ENCODE peak calls at places on chromosome 5, in five cellular contexts. One of them, this sample, is unnamed.

GRCh38 chr5:40017151-40017550 is 592.4 kb upstream of the DAB2 start:
- DNase-seq in neural crest cell: no peak
- DNase-seq in GM13977: no peak
- DNase-seq in ascending aorta: no peak
- DNase-seq in AG10803: no peak
- DNase-seq in this sample: no peak

GRCh38 chr5:131163315-131164119 is 1.5 kb downstream of the HINT1 start:
- DNase-seq in neural crest cell: no peak
- DNase-seq in GM13977: peak
- DNase-seq in ascending aorta: no peak
- DNase-seq in AG10803: peak
- DNase-seq in this sample: no peak

GRCh38 chr5:154740957-154741356 is 14.2 kb upstream of the LARP1 start:
- DNase-seq in neural crest cell: no peak
- DNase-seq in GM13977: no peak
- DNase-seq in ascending aorta: no peak
- DNase-seq in AG10803: peak
- DNase-seq in this sample: no peak

GRCh38 chr5:41071975-41072374 is 833 bp upstream of the MROH2B start:
- DNase-seq in neural crest cell: no peak
- DNase-seq in GM13977: no peak
- DNase-seq in ascending aorta: no peak
- DNase-seq in AG10803: peak
- DNase-seq in this sample: no peak

GRCh38 chr5:82096249-82096648 is 124.4 kb downstream of the ATG10 start:
- DNase-seq in neural crest cell: no peak
- DNase-seq in GM13977: no peak
- DNase-seq in ascending aorta: no peak
- DNase-seq in AG10803: no peak
- DNase-seq in this sample: no peak

GRCh38 chr5:167851416-167851815 is 440.0 kb upstream of the WWC1 start:
- DNase-seq in neural crest cell: no peak
- DNase-seq in GM13977: no peak
- DNase-seq in ascending aorta: no peak
- DNase-seq in AG10803: peak
- DNase-seq in this sample: no peak

GRCh38 chr5:14440598-14441401 is 140.8 kb upstream of the OTULINL start:
- DNase-seq in neural crest cell: peak
- DNase-seq in GM13977: no peak
- DNase-seq in ascending aorta: peak
- DNase-seq in AG10803: peak
- DNase-seq in this sample: no peak

GRCh38 chr5:76294573-76294972 is 108.5 kb upstream of the IQGAP2 start:
- DNase-seq in neural crest cell: no peak
- DNase-seq in GM13977: no peak
- DNase-seq in ascending aorta: no peak
- DNase-seq in AG10803: no peak
- DNase-seq in this sample: no peak

GRCh38 chr5:97172227-97172626 is 10.8 kb downstream of the RIOK2 start:
- DNase-seq in neural crest cell: no peak
- DNase-seq in GM13977: no peak
- DNase-seq in ascending aorta: no peak
- DNase-seq in AG10803: no peak
- DNase-seq in this sample: no peak

GRCh38 chr5:180179399-180180197 is 29.4 kb downstream of the RASGEF1C start:
- DNase-seq in neural crest cell: no peak
- DNase-seq in GM13977: no peak
- DNase-seq in ascending aorta: no peak
- DNase-seq in AG10803: no peak
- DNase-seq in this sample: no peak

GRCh38 chr5:122858451-122858850 is 13.0 kb downstream of the SNX24 start:
- DNase-seq in neural crest cell: no peak
- DNase-seq in GM13977: no peak
- DNase-seq in ascending aorta: no peak
- DNase-seq in AG10803: no peak
- DNase-seq in this sample: no peak

GRCh38 chr5:89425062-89425461 is 542.1 kb upstream of the MEF2C start:
- DNase-seq in neural crest cell: no peak
- DNase-seq in GM13977: no peak
- DNase-seq in ascending aorta: no peak
- DNase-seq in AG10803: no peak
- DNase-seq in this sample: no peak

GRCh38 chr5:1037123-1037670 is 28.6 kb downstream of the NKD2 start:
- DNase-seq in neural crest cell: no peak
- DNase-seq in GM13977: no peak
- DNase-seq in ascending aorta: no peak
- DNase-seq in AG10803: no peak
- DNase-seq in this sample: no peak

GRCh38 chr5:94969174-94969573 is 315.7 kb downstream of the MCTP1 start:
- DNase-seq in neural crest cell: no peak
- DNase-seq in GM13977: no peak
- DNase-seq in ascending aorta: no peak
- DNase-seq in AG10803: peak
- DNase-seq in this sample: no peak

GRCh38 chr5:110681109-110681508 is 45.4 kb downstream of the TMEM232 start:
- DNase-seq in neural crest cell: no peak
- DNase-seq in GM13977: no peak
- DNase-seq in ascending aorta: no peak
- DNase-seq in AG10803: no peak
- DNase-seq in this sample: no peak

GRCh38 chr5:75566710-75567309 is 44.4 kb upstream of the ANKDD1B start:
- DNase-seq in neural crest cell: no peak
- DNase-seq in GM13977: peak
- DNase-seq in ascending aorta: no peak
- DNase-seq in AG10803: peak
- DNase-seq in this sample: no peak

GRCh38 chr5:71891406-71891805 is 172.3 kb downstream of the CARTPT start:
- DNase-seq in neural crest cell: no peak
- DNase-seq in GM13977: no peak
- DNase-seq in ascending aorta: no peak
- DNase-seq in AG10803: no peak
- DNase-seq in this sample: no peak

GRCh38 chr5:96649251-96649937 is 12.8 kb upstream of the CAST start:
- DNase-seq in neural crest cell: no peak
- DNase-seq in GM13977: no peak
- DNase-seq in ascending aorta: no peak
- DNase-seq in AG10803: peak
- DNase-seq in this sample: no peak

GRCh38 chr5:144156767-144157171 is 13.7 kb downstream of the YIPF5 start:
- DNase-seq in neural crest cell: no peak
- DNase-seq in GM13977: no peak
- DNase-seq in ascending aorta: no peak
- DNase-seq in AG10803: no peak
- DNase-seq in this sample: no peak

GRCh38 chr5:121969660-121970295 is 8.0 kb downstream of the SRFBP1 start:
- DNase-seq in neural crest cell: no peak
- DNase-seq in GM13977: no peak
- DNase-seq in ascending aorta: no peak
- DNase-seq in AG10803: peak
- DNase-seq in this sample: no peak

GRCh38 chr5:95080026-95080425 is 204.9 kb downstream of the MCTP1 start:
- DNase-seq in neural crest cell: no peak
- DNase-seq in GM13977: no peak
- DNase-seq in ascending aorta: no peak
- DNase-seq in AG10803: no peak
- DNase-seq in this sample: no peak

GRCh38 chr5:3411363-3411762 is 184.3 kb upstream of the IRX1 start:
- DNase-seq in neural crest cell: no peak
- DNase-seq in GM13977: no peak
- DNase-seq in ascending aorta: no peak
- DNase-seq in AG10803: no peak
- DNase-seq in this sample: no peak

GRCh38 chr5:94778712-94779111 is 160.2 kb downstream of the SLF1 start:
- DNase-seq in neural crest cell: no peak
- DNase-seq in GM13977: no peak
- DNase-seq in ascending aorta: no peak
- DNase-seq in AG10803: no peak
- DNase-seq in this sample: no peak

GRCh38 chr5:61333351-61334223 is 1.5 kb downstream of the ZSWIM6 start:
- DNase-seq in neural crest cell: peak
- DNase-seq in GM13977: peak
- DNase-seq in ascending aorta: no peak
- DNase-seq in AG10803: peak
- DNase-seq in this sample: no peak

GRCh38 chr5:10913846-10914245 is 152.8 kb upstream of the DAP start:
- DNase-seq in neural crest cell: no peak
- DNase-seq in GM13977: peak
- DNase-seq in ascending aorta: no peak
- DNase-seq in AG10803: peak
- DNase-seq in this sample: no peak

GRCh38 chr5:147690595-147690994 is 91.9 kb downstream of the JAKMIP2 start:
- DNase-seq in neural crest cell: no peak
- DNase-seq in GM13977: no peak
- DNase-seq in ascending aorta: no peak
- DNase-seq in AG10803: no peak
- DNase-seq in this sample: no peak

GRCh38 chr5:169695919-169696490 is 58.9 kb downstream of the DOCK2 start:
- DNase-seq in neural crest cell: no peak
- DNase-seq in GM13977: no peak
- DNase-seq in ascending aorta: no peak
- DNase-seq in AG10803: peak
- DNase-seq in this sample: no peak

GRCh38 chr5:137566780-137567179 is 67.7 kb upstream of the SPOCK1 start:
- DNase-seq in neural crest cell: no peak
- DNase-seq in GM13977: no peak
- DNase-seq in ascending aorta: no peak
- DNase-seq in AG10803: peak
- DNase-seq in this sample: no peak

GRCh38 chr5:102998224-102998623 is 121.7 kb downstream of the GIN1 start:
- DNase-seq in neural crest cell: no peak
- DNase-seq in GM13977: no peak
- DNase-seq in ascending aorta: no peak
- DNase-seq in AG10803: no peak
- DNase-seq in this sample: no peak

GRCh38 chr5:142958933-142959682 is 188.9 kb downstream of the ARHGAP26 start:
- DNase-seq in neural crest cell: no peak
- DNase-seq in GM13977: no peak
- DNase-seq in ascending aorta: no peak
- DNase-seq in AG10803: no peak
- DNase-seq in this sample: no peak

GRCh38 chr5:64594601-64595518 is 89.0 kb downstream of the RGS7BP start:
- DNase-seq in neural crest cell: no peak
- DNase-seq in GM13977: no peak
- DNase-seq in ascending aorta: no peak
- DNase-seq in AG10803: no peak
- DNase-seq in this sample: no peak

GRCh38 chr5:59709833-59710232 is 183.7 kb downstream of the PDE4D start:
- DNase-seq in neural crest cell: no peak
- DNase-seq in GM13977: no peak
- DNase-seq in ascending aorta: no peak
- DNase-seq in AG10803: peak
- DNase-seq in this sample: no peak

GRCh38 chr5:42715791-42716190 is 40.8 kb upstream of the CCDC152 start:
- DNase-seq in neural crest cell: no peak
- DNase-seq in GM13977: no peak
- DNase-seq in ascending aorta: no peak
- DNase-seq in AG10803: peak
- DNase-seq in this sample: no peak

GRCh38 chr5:78162253-78162862 is 132.1 kb downstream of the AP3B1 start:
- DNase-seq in neural crest cell: peak
- DNase-seq in GM13977: peak
- DNase-seq in ascending aorta: no peak
- DNase-seq in AG10803: peak
- DNase-seq in this sample: no peak
- TF ChIP-seq CTCF in neural crest cell: peak
- TF ChIP-seq CTCF in GM13977: peak
- TF ChIP-seq CTCF in ascending aorta: no peak
- TF ChIP-seq CTCF in AG10803: peak
- TF ChIP-seq CTCF in this sample: no peak

GRCh38 chr5:73305386-73305785 is 132.4 kb downstream of the TMEM174 start:
- DNase-seq in neural crest cell: no peak
- DNase-seq in GM13977: no peak
- DNase-seq in ascending aorta: no peak
- DNase-seq in AG10803: no peak
- DNase-seq in this sample: no peak

GRCh38 chr5:73304381-73304780 is 131.4 kb downstream of the TMEM174 start:
- DNase-seq in neural crest cell: no peak
- DNase-seq in GM13977: no peak
- DNase-seq in ascending aorta: no peak
- DNase-seq in AG10803: peak
- DNase-seq in this sample: no peak

GRCh38 chr5:73301208-73302088 is 128.5 kb downstream of the TMEM174 start:
- DNase-seq in neural crest cell: no peak
- DNase-seq in GM13977: no peak
- DNase-seq in ascending aorta: peak
- DNase-seq in AG10803: no peak
- DNase-seq in this sample: no peak

GRCh38 chr5:73302797-73303138 is 129.8 kb downstream of the TMEM174 start:
- DNase-seq in neural crest cell: no peak
- DNase-seq in GM13977: peak
- DNase-seq in ascending aorta: no peak
- DNase-seq in AG10803: no peak
- DNase-seq in this sample: no peak

GRCh38 chr5:73303139-73304079 is 130.4 kb downstream of the TMEM174 start:
- DNase-seq in neural crest cell: no peak
- DNase-seq in GM13977: no peak
- DNase-seq in ascending aorta: no peak
- DNase-seq in AG10803: no peak
- DNase-seq in this sample: no peak
- TF ChIP-seq CTCF in neural crest cell: peak
- TF ChIP-seq CTCF in GM13977: no peak
- TF ChIP-seq CTCF in ascending aorta: no peak
- TF ChIP-seq CTCF in AG10803: peak
- TF ChIP-seq CTCF in this sample: no peak

GRCh38 chr5:139092741-139093140 is 105.4 kb downstream of the SIL1 start:
- DNase-seq in neural crest cell: no peak
- DNase-seq in GM13977: no peak
- DNase-seq in ascending aorta: no peak
- DNase-seq in AG10803: no peak
- DNase-seq in this sample: no peak
- TF ChIP-seq CTCF in neural crest cell: no peak
- TF ChIP-seq CTCF in GM13977: no peak
- TF ChIP-seq CTCF in ascending aorta: no peak
- TF ChIP-seq CTCF in AG10803: no peak
- TF ChIP-seq CTCF in this sample: no peak

GRCh38 chr5:68745459-68745858 is 348.4 kb upstream of the SLC30A5 start:
- DNase-seq in neural crest cell: no peak
- DNase-seq in GM13977: no peak
- DNase-seq in ascending aorta: no peak
- DNase-seq in AG10803: peak
- DNase-seq in this sample: no peak
- TF ChIP-seq CTCF in neural crest cell: peak
- TF ChIP-seq CTCF in GM13977: peak
- TF ChIP-seq CTCF in ascending aorta: no peak
- TF ChIP-seq CTCF in AG10803: peak
- TF ChIP-seq CTCF in this sample: no peak

DNA sequence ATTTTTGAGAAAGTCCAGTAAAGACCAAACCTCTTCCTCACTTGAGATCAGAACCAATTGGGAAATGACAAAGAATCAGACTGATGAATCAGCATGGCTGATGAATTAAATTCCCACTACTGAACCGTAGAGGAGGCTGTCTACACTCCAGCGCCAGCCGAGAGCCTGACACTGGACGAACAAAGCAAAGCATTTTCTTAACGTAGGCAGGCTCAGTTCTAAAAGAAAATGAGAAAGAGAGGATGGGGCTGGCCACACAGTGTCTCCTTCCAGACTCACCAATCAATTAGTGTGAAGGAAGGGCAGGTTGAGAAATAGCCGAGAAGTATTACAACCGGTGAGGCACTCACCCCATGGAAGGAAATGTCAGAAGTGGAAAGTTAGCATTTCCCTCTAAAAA is 49.4 kb downstream of the ITGA1 start:
- DNase-seq in neural crest cell: peak
- DNase-seq in GM13977: no peak
- DNase-seq in ascending aorta: peak
- DNase-seq in AG10803: no peak
- DNase-seq in this sample: no peak
- TF ChIP-seq CTCF in neural crest cell: no peak
- TF ChIP-seq CTCF in GM13977: no peak
- TF ChIP-seq CTCF in ascending aorta: peak
- TF ChIP-seq CTCF in AG10803: no peak
- TF ChIP-seq CTCF in this sample: no peak

This sample was measured in omental fat pad.